ENCODE peak calls at places on chromosomes 16 and 17, in seven cellular contexts. O is mesendoderm, I is neuronal stem cell, M is mesenchymal stem cell, C is H1, H is H9, V is trophoblast cell. K is an unnamed sample.

GRCh38 chr16:49440156-49441065 is 66.8 kb downstream of the C16orf78 start:
- DNase-seq in O (peak; percentile 32), I (no peak), M (no peak), C (no peak), H (no peak), V (no peak), K (no peak)

GRCh38 chr16:75306102-75306762 is 54.8 kb upstream of the BCAR1 start:
- DNase-seq in O (no peak), I (no peak), M (no peak), C (no peak), H (no peak), V (peak; percentile 84), K (peak; percentile 47)

GRCh38 chr17:60173304-60173807 is 23.6 kb downstream of the CA4 start:
- DNase-seq in O (no peak), I (no peak), M (peak; percentile 55), C (no peak), H (no peak), V (no peak), K (peak; percentile 24)

GRCh38 chr16:89130448-89130847 is 36.8 kb downstream of the ACSF3 start:
- DNase-seq in O (no peak), I (no peak), M (no peak), C (no peak), H (no peak), V (no peak), K (no peak)

GRCh38 chr17:57612202-57613071 is 132.7 kb downstream of the CCDC182 start:
- DNase-seq in O (peak; percentile 91), I (peak; percentile 23), M (no peak), C (no peak), H (peak; percentile 77), V (peak; percentile 25), K (no peak)

GRCh38 chr17:79168486-79169055 is 93.9 kb downstream of the ENGASE start:
- DNase-seq in O (no peak), I (no peak), M (no peak), C (no peak), H (no peak), V (no peak), K (no peak)

GRCh38 chr17:57379237-57380054 is 123.1 kb downstream of the MSI2 start:
- DNase-seq in O (peak; percentile 68), I (peak; percentile 43), M (peak; percentile 80), C (no peak), H (peak; percentile 55), V (no peak), K (peak; percentile 12)

GRCh38 chr16:81790277-81790676 is 11.2 kb downstream of the PLCG2 start:
- DNase-seq in O (no peak), I (no peak), M (no peak), C (no peak), H (no peak), V (no peak), K (no peak)

GRCh38 chr16:1100084-1100800 is 4.2 kb upstream of the C1QTNF8 start:
- DNase-seq in O (no peak), I (no peak), M (no peak), C (no peak), H (no peak), V (no peak), K (no peak)

GRCh38 chr16:69057400-69058378 is 47.8 kb upstream of the HAS3 start:
- DNase-seq in O (no peak), I (no peak), M (peak; percentile 66), C (no peak), H (no peak), V (no peak), K (peak; percentile 91)
- H2BK120ac ChIP-seq in O (no peak overlapping the region), I (no peak overlapping the region), M (no peak overlapping the region), C (no peak overlapping the region), H (no peak overlapping the region), V (no peak overlapping the region), K (peak overlapping the region; percentile 34)

GRCh38 chr16:17299790-17300189 is 171.0 kb downstream of the XYLT1 start:
- DNase-seq in O (no peak), I (no peak), M (no peak), C (no peak), H (no peak), V (no peak), K (no peak)
- H2BK120ac ChIP-seq in O (no peak overlapping the region), I (no peak overlapping the region), M (no peak overlapping the region), C (no peak overlapping the region), H (no peak overlapping the region), V (no peak overlapping the region), K (no peak overlapping the region)

DNA sequence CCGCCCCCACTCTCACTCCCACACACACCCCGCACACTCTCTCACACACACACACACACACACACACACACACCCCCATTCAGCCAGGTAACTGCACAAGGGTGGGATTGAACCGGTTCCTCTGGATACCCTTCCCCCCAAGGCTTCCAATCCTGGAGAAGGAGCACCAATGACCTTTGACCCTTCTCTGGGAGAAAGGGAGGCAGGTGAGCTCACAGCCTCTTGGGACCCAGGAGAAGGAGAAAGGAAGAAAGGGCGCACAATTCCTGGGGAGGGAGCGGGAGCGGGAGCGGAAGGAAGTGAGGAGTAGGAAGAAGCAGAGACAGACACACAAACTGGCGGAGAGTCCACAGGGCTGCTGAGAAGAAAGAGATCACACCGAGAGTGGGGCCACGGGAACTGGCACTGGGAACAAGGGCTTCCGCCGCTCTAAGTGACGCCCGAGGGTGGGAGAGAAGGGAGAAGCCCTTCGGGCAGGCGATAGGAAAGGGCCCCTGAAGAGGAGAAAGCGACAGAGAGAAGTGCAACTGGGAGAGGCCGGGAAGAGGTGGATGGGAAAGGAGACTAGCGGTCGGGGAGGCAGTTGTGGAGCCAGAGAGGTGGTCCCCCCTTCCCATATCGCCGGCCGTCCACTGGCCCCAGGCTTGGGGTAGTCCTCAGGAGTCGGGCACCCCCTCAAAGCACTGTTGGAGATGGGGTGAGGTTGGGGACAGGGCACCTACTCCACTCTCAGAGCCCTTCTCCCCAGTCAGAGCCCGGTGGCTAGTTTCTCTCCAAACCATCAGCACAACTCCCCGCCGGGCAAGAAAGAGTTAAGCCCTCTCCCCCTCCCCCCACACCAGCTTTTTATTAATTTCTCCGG is 1.3 kb downstream of the SAMD14 start:
- DNase-seq in O (peak; percentile 91), I (no peak), M (peak; percentile 57), C (peak; percentile 84), H (peak; percentile 88), V (no peak), K (peak; percentile 18)
- H2BK120ac ChIP-seq in O (no peak overlapping the region), I (peak overlapping the region; percentile 83), M (peak overlapping the region; percentile 84), C (no peak overlapping the region), H (no peak overlapping the region), V (peak overlapping the region; percentile 83), K (peak overlapping the region; percentile 55)

DNA sequence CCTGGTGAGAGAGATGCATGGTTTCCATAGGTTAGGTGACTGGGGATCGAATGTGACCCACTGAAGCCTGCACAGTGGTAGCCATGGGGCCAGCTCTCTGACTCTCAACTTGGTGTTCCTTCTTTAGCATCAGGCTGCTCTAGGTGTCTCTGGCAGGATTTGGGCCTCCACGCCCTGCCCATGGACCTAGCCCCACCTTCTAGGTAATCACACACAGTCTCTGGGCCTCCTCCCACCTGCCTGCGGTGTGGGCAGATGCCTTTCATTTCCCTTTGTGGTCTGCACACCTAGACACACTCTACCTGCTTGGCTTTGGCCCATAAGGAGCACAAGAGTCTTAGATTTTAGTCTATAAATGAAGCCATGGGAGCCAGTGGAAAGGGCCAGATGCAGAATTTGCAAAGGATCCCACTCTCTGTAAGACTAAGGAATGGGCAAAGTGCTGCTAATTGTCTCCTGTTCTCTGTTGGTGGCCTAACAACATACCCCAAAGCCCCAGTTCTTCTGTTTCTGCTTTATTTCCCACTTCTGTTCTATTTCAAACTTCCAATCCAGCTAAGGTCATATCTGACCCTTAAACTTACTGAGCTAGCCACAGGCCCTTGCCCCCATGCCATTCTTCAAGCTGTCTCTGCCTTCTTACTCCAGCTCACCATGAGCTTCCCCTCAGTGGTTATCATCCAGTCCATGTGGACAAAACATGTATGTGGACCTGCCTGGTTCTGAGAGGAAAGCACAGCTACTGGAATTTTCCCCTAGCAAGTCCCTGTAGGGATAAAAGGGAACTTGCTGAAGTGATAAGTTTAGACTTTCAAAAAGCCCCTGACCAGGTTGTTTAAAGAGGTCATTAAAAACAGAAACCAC is 7.3 kb upstream of the MFSD6L start:
- DNase-seq in O (no peak), I (no peak), M (no peak), C (peak; percentile 28), H (peak; percentile 20), V (no peak), K (no peak)
- H2BK120ac ChIP-seq in O (no peak overlapping the region), I (no peak overlapping the region), M (no peak overlapping the region), C (no peak overlapping the region), H (no peak overlapping the region), V (no peak overlapping the region), K (no peak overlapping the region)

GRCh38 chr16:4135537-4135936 is 19.3 kb upstream of the ADCY9 start:
- DNase-seq in O (no peak), I (no peak), M (no peak), C (no peak), H (no peak), V (no peak), K (no peak)

GRCh38 chr16:4136229-4136813 is 20.1 kb upstream of the ADCY9 start:
- DNase-seq in O (peak; percentile 94), I (no peak), M (no peak), C (no peak), H (peak; percentile 80), V (peak; percentile 67), K (no peak)

GRCh38 chr16:4139968-4140367 is 23.7 kb upstream of the ADCY9 start:
- DNase-seq in O (no peak), I (no peak), M (no peak), C (no peak), H (no peak), V (no peak), K (no peak)

GRCh38 chr16:4138735-4139134 is 22.5 kb upstream of the ADCY9 start:
- DNase-seq in O (no peak), I (no peak), M (no peak), C (no peak), H (no peak), V (peak; percentile 37), K (no peak)

GRCh38 chr16:4137438-4137837 is 21.2 kb upstream of the ADCY9 start:
- DNase-seq in O (no peak), I (no peak), M (no peak), C (no peak), H (no peak), V (no peak), K (no peak)
- H2BK120ac ChIP-seq in O (no peak overlapping the region), I (no peak overlapping the region), M (no peak overlapping the region), C (no peak overlapping the region), H (no peak overlapping the region), V (no peak overlapping the region), K (no peak overlapping the region)

DNA sequence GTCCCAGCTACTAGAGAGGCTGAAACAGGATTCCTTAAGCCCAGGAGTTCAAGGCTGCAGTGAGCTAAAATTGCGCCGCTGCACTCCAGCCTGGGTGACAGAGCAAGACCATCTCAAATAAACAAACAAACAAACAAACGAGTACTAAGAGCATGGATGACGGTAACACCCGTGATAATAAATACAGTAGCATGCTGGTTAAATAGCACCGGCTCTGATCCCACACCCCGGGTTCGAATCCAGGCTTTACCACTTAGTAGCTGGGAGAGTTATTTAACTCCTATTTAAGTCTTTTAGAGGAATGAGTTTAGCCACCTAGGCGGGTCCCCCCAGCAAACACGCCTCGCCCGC is 302 bp upstream of the METTL22 start:
- DNase-seq in O (no peak), I (no peak), M (no peak), C (no peak), H (no peak), V (no peak), K (no peak)
- H2BK120ac ChIP-seq in O (no peak overlapping the region), I (no peak overlapping the region), M (no peak overlapping the region), C (no peak overlapping the region), H (no peak overlapping the region), V (no peak overlapping the region), K (no peak overlapping the region)

GRCh38 chr16:77636615-77637014 is 85.7 kb upstream of the NUDT7 start:
- DNase-seq in O (no peak), I (no peak), M (no peak), C (no peak), H (no peak), V (no peak), K (no peak)
- H2BK120ac ChIP-seq in O (no peak overlapping the region), I (no peak overlapping the region), M (no peak overlapping the region), C (no peak overlapping the region), H (no peak overlapping the region), V (no peak overlapping the region), K (no peak overlapping the region)

K was measured in IMR-90.